ENCODE peak calls at places on chromosomes 4 and X, in seven cellular contexts. G, H, P, K, S, D and A are unnamed samples. For H3K4me1 and H3K9me3, the result is how much of the 10 kb centered on the place peaks cover.

GRCh38 chrX:68832101-68832416 is 3.2 kb downstream of the EFNB1 start:
- DNase-seq in G (peak), P (no peak), S (no peak), D (peak), K (no peak), H (peak), A (peak)

GRCh38 chr4:149823770-149824221 is 8.2 kb upstream of the IQCM start:
- DNase-seq in K (no peak), G (peak), D (no peak), P (no peak), S (peak), H (no peak), A (no peak)

GRCh38 chr4:76689079-76689817 is 208.7 kb downstream of the SOWAHB start:
- DNase-seq in H (peak), P (no peak), G (peak), K (peak), D (peak), S (peak), A (peak)

GRCh38 chr4:102735578-102735977 is 25.2 kb downstream of the MANBA start:
- DNase-seq in K (no peak), G (no peak), P (no peak), H (no peak), S (no peak), D (no peak), A (no peak)

GRCh38 chrX:10597871-10598270 is 22.5 kb downstream of the MID1 start:
- DNase-seq in S (no peak), K (no peak), D (no peak), G (no peak), P (no peak), H (no peak), A (no peak)

GRCh38 chrX:53798281-53798680 is 111.8 kb upstream of the HUWE1 start:
- DNase-seq in H (no peak), P (no peak), D (no peak), G (no peak), K (no peak), S (no peak), A (no peak)

GRCh38 chr4:91471280-91471679 is 832.5 kb upstream of the GRID2 start:
- DNase-seq in H (peak), D (no peak), K (no peak), P (no peak), G (no peak), S (no peak), A (no peak)

GRCh38 chr4:147019061-147019460 is 73.4 kb upstream of the TTC29 start:
- DNase-seq in S (peak), P (peak), G (peak), D (peak), K (peak), H (peak), A (no peak)

GRCh38 chr4:84235131-84235530 is 264.0 kb downstream of the NKX6-1 start:
- DNase-seq in S (no peak), G (no peak), K (no peak), D (no peak), H (no peak), P (no peak), A (no peak)

GRCh38 chrX:147405764-147406163 is 506.0 kb upstream of the FMR1 start:
- DNase-seq in D (no peak), G (no peak), P (no peak), H (no peak), S (no peak), K (no peak), A (no peak)

GRCh38 chr4:176404591-176404990 is 84.8 kb downstream of the SPCS3 start:
- DNase-seq in P (no peak), G (no peak), D (no peak), H (no peak), S (no peak), K (no peak), A (no peak)

GRCh38 chr4:73127839-73128448 is 58.4 kb upstream of the COX18 start:
- DNase-seq in G (no peak), S (no peak), P (no peak), K (no peak), H (no peak), D (peak), A (no peak)

GRCh38 chrX:106928227-106928626 is 8.0 kb downstream of the CLDN2 start:
- DNase-seq in H (no peak), K (no peak), P (no peak), D (no peak), S (no peak), G (peak), A (no peak)

GRCh38 chr4:80678413-80678812 is 342.9 kb downstream of the CFAP299 start:
- DNase-seq in K (no peak), H (no peak), G (no peak), P (no peak), S (no peak), D (no peak), A (no peak)

GRCh38 chr4:76953956-76954355 is 4.4 kb downstream of the SEPTIN11 start:
- DNase-seq in P (no peak), K (no peak), H (no peak), S (no peak), D (no peak), G (no peak), A (no peak)

GRCh38 chr4:107094976-107095375 is 58.9 kb upstream of the DKK2 start:
- DNase-seq in P (no peak), K (no peak), G (no peak), D (no peak), H (no peak), S (no peak), A (no peak)

GRCh38 chr4:169142390-169142789 is 128.4 kb downstream of the SH3RF1 start:
- DNase-seq in G (no peak), S (no peak), K (no peak), P (no peak), D (no peak), H (no peak), A (no peak)

GRCh38 chr4:69999420-69999819 is 3.7 kb downstream of the STATH start:
- DNase-seq in K (no peak), S (no peak), D (no peak), H (no peak), P (no peak), G (no peak), A (no peak)

GRCh38 chr4:180617203-180617602 is 1626.0 kb upstream of the TENM3 start:
- DNase-seq in D (no peak), S (no peak), H (no peak), P (no peak), G (no peak), K (no peak), A (no peak)

GRCh38 chrX:44784241-44784640 is 59.6 kb upstream of the DUSP21 start:
- DNase-seq in S (no peak), H (no peak), D (no peak), G (peak), K (no peak), P (no peak), A (no peak)

GRCh38 chr4:88599298-88599697 is 7.0 kb downstream of the HERC3 start:
- DNase-seq in H (no peak), S (no peak), D (no peak), G (no peak), P (no peak), K (no peak), A (no peak)

GRCh38 chrX:150575415-150575814 is 7.0 kb downstream of the MTM1 start:
- DNase-seq in D (no peak), G (no peak), H (no peak), P (no peak), S (peak), K (no peak), A (no peak)

GRCh38 chrX:2342281-2342688 is 158.5 kb downstream of the DHRSX start:
- DNase-seq in G (no peak), P (no peak), K (no peak), S (no peak), H (no peak), D (no peak), A (no peak)

GRCh38 chrX:34300871-34301270 is 168.8 kb upstream of the FAM47A start:
- DNase-seq in G (peak), P (no peak), H (no peak), D (peak), K (peak), S (peak), A (peak)

GRCh38 chrX:114508836-114509235 is 75.0 kb upstream of the HTR2C start:
- DNase-seq in K (no peak), G (no peak), P (no peak), H (no peak), D (no peak), S (no peak), A (no peak)

GRCh38 chr4:37528161-37528560 is 158.0 kb downstream of the RELL1 start:
- DNase-seq in S (no peak), H (peak), P (no peak), D (no peak), G (peak), K (no peak), A (peak)

GRCh38 chr4:168880811-168881595 is 129.1 kb downstream of the CBR4 start:
- DNase-seq in P (no peak), D (no peak), G (no peak), H (no peak), S (no peak), K (no peak), A (no peak)

GRCh38 chr4:107808572-107808971 is 16.2 kb upstream of the SGMS2 start:
- DNase-seq in G (no peak), S (no peak), P (no peak), K (no peak), H (no peak), D (no peak), A (no peak)

GRCh38 chrX:31545726-31546125 is 473.9 kb upstream of the FTHL17 start:
- DNase-seq in D (no peak), K (no peak), H (no peak), S (no peak), P (no peak), G (no peak), A (no peak)

GRCh38 chr4:163534056-163534455 is 39.6 kb downstream of the TMA16 start:
- DNase-seq in S (no peak), H (no peak), P (no peak), D (no peak), G (no peak), K (no peak), A (no peak)

DNA sequence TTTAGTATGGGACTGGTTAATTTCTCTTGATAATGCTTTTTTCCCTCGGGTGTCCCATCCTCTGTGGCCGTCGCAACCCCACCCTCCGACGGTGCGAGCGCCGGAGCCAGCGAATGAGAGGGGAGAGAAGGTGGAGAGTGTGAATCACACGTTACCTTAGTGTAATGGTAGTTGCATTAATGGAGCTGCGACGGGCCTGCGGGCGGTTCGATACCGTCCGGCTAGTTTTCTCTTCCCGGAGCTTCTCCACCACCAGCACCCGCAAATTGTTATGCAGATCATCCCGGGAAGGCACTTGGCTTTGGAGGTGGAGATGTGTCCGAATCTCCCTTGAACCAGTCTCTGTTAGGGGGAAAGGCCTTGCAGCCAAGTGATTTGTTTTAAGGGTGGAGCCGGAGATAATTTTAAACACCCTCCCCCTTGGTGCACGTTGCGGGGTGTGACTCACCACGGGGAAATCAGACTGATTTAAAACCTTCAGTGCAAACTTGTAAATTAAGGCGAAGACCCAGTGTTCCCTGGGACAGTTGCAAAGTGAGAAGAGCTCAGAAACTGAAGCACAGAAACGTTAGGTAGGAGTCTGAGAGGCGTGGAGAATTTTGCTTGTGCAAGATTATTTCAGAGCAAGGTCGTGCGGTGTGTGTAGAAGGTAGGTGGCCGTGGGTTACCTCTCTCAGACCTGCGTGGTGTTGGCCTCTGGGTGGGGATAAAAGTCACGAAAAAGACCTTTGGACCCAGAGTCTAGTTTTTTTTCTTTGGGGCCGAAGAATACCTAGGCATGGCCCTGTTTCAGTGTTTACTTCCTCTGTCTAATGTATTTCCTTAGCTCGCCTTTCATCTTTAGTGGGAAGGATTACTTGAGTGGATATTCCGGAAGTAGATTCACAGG is 1.3 kb downstream of the AFF1 start:
- DNase-seq in P (peak), H (peak), G (peak), D (no peak), S (peak), K (peak), A (peak)
- H3K4me1 ChIP-seq in P (under half), H (half or more), G (under half), D (under half), S (under half), K (under half), A (under half)

GRCh38 chrX:71996138-71996537 is 85.5 kb downstream of the NHSL2 start:
- DNase-seq in H (no peak), D (no peak), S (no peak), G (no peak), P (no peak), K (no peak), A (peak)
- H3K9me3 ChIP-seq in H (under half), D (under half), S (under half), G (under half), P (under half), K (under half), A (under half)

GRCh38 chrX:154369453-154370299 is 4.8 kb downstream of the FLNA start:
- DNase-seq in K (peak), P (peak), G (peak), D (peak), S (peak), H (peak), A (peak)
- H3K4me1 ChIP-seq in K (under half), P (under half), G (under half), D (under half), S (under half), H (half or more), A (under half)

GRCh38 chr4:4789462-4789861 is 70.0 kb upstream of the MSX1 start:
- DNase-seq in S (no peak), G (no peak), D (no peak), H (no peak), P (no peak), K (no peak), A (no peak)
- H3K9me3 ChIP-seq in S (under half), G (under half), D (under half), H (under half), P (under half), K (under half), A (under half)

GRCh38 chr4:11743236-11743635 is 314.5 kb upstream of the HS3ST1 start:
- DNase-seq in G (no peak), P (no peak), D (no peak), S (no peak), H (no peak), K (no peak), A (no peak)

GRCh38 chr4:11741190-11741652 is 312.5 kb upstream of the HS3ST1 start:
- DNase-seq in S (no peak), G (no peak), P (no peak), H (no peak), D (no peak), K (no peak), A (no peak)

GRCh38 chr4:11746734-11747133 is 318.0 kb upstream of the HS3ST1 start:
- DNase-seq in G (peak), P (no peak), K (no peak), D (no peak), S (no peak), H (no peak), A (no peak)

GRCh38 chr4:11739992-11740391 is 311.3 kb upstream of the HS3ST1 start:
- DNase-seq in P (no peak), H (no peak), G (no peak), S (no peak), D (no peak), K (no peak), A (no peak)

GRCh38 chr4:11743961-11744360 is 315.3 kb upstream of the HS3ST1 start:
- DNase-seq in D (no peak), K (no peak), G (no peak), S (no peak), P (no peak), H (no peak), A (no peak)
- H3K4me1 ChIP-seq in D (under half), K (under half), G (under half), S (half or more), P (under half), H (under half), A (under half)

GRCh38 chr4:109325698-109326097 is 23.2 kb upstream of the COL25A1 start:
- DNase-seq in P (no peak), G (no peak), S (no peak), K (no peak), H (no peak), D (no peak), A (no peak)

GRCh38 chr4:109319684-109320083 is 17.2 kb upstream of the COL25A1 start:
- DNase-seq in S (no peak), D (no peak), K (no peak), P (no peak), G (no peak), H (no peak), A (no peak)

GRCh38 chr4:109319156-109319555 is 16.7 kb upstream of the COL25A1 start:
- DNase-seq in K (no peak), H (no peak), G (no peak), S (no peak), D (no peak), P (no peak), A (no peak)

GRCh38 chr4:109323348-109323747 is 20.9 kb upstream of the COL25A1 start:
- DNase-seq in S (no peak), P (no peak), H (no peak), K (no peak), G (no peak), D (no peak), A (no peak)

DNA sequence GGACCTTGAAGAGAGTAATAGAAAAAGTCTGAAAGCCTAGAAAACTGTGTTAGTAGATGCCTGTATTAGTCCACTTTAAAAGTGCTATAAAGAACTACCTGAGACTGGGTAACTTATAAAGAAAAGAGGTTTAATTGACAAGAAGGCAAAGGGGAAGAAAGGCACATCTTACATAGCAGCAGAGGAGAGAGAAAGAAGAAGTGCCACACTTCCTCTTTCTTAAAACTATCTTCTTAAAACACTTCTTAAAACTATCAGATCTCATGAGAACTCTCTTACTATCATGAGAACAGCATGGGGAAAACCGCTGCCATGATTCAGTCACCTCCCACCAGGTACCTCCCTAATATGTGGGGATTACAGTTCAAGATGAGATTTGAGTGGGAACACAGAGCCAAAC is 18.8 kb upstream of the COL25A1 start:
- DNase-seq in K (no peak), G (no peak), H (no peak), P (no peak), S (no peak), D (no peak), A (no peak)
- H3K9me3 ChIP-seq in K (under half), G (under half), H (under half), P (under half), S (under half), D (under half), A (under half)

GRCh38 chr4:47145630-47146029 is 114.3 kb downstream of the GABRB1 start:
- DNase-seq in P (no peak), H (no peak), D (no peak), S (no peak), K (no peak), G (peak), A (no peak)

GRCh38 chr4:47143261-47143660 is 111.9 kb downstream of the GABRB1 start:
- DNase-seq in D (no peak), H (no peak), S (no peak), G (no peak), K (no peak), P (no peak), A (no peak)
- H3K4me1 ChIP-seq in D (under half), H (under half), S (under half), G (under half), K (under half), P (under half), A (under half)

DNA sequence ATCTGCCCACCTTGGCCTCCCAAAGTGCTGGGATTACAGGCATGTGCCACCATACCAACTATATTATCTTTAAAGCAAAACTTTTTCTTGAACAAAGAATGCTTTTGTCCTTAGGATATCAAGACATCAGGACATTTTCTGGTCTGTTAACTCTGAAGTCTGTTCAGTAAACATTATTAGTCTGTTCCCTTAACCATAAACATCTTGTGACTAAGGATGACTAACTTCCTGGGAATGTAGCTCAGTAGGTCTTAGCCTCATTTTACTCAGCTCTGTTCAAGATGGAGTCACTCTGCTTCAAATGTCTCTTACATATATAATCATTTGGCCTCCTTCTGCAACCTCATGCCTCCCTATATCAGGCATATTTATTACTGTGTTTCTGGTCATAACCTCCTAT is 122.9 kb downstream of the UBE2NL start:
- DNase-seq in K (no peak), D (no peak), S (no peak), P (no peak), H (no peak), G (no peak), A (no peak)
- H3K9me3 ChIP-seq in K (under half), D (under half), S (under half), P (under half), H (under half), G (under half), A (under half)

GRCh38 chr4:15690020-15690809 is 8.6 kb downstream of the FAM200B start:
- DNase-seq in P (no peak), G (peak), H (no peak), S (peak), D (no peak), K (peak), A (no peak)

GRCh38 chr4:15688056-15688455 is 6.4 kb downstream of the FAM200B start:
- DNase-seq in G (no peak), H (no peak), P (no peak), K (no peak), D (no peak), S (no peak), A (no peak)

GRCh38 chr4:15691346-15692140 is 9.9 kb downstream of the FAM200B start:
- DNase-seq in K (no peak), G (peak), P (no peak), D (no peak), S (no peak), H (no peak), A (no peak)

GRCh38 chr4:15694431-15694830 is 8.4 kb upstream of the BST1 start:
- DNase-seq in D (no peak), S (no peak), G (no peak), P (no peak), K (no peak), H (no peak), A (no peak)

GRCh38 chr4:15689540-15689939 is 7.9 kb downstream of the FAM200B start:
- DNase-seq in H (no peak), P (no peak), D (no peak), K (no peak), S (no peak), G (no peak), A (no peak)
- H3K4me1 ChIP-seq in H (under half), P (under half), D (under half), K (under half), S (under half), G (under half), A (under half)

DNA sequence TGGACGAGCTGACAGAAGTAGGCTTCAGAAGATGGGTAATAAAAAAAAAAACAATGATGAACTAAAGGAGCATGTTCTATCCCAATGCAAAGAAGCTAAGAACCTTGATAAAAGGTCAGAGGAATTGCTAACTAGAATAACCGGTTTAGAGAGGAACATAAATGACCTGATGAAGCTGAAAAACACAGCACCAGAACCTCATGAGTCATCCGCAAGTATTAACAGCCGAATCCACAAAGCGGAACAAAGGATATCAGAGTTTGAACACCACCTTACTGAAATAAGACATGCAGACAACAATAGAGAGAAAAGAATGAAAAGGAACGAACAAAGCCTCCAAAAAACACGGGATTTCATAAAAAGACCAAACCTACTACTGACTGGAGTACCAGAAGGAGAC is 10.5 kb downstream of the NELFA start:
- DNase-seq in H (no peak), G (no peak), P (no peak), D (no peak), K (no peak), S (no peak), A (no peak)
- H3K9me3 ChIP-seq in H (under half), G (under half), P (under half), D (under half), K (under half), S (under half), A (under half)